ENCODE peak calls at places on chromosomes 7 and 10, in four cellular contexts. L, W, T and R are unnamed samples. For H3K9me3, the result is how much of the 10 kb centered on the place peaks cover.

GRCh38 chr10:73922007-73922863 is 11.3 kb downstream of the PLAU start:
- DNase-seq in W (no peak), T (no peak), L (no peak), R (no peak)

GRCh38 chr7:13910805-13911551 is 78.5 kb downstream of the ETV1 start:
- DNase-seq in T (no peak), W (no peak), L (no peak), R (no peak)

GRCh38 chr7:116500071-116500853 is 724 bp downstream of the CAV2 start:
- DNase-seq in L (peak), T (peak), W (peak), R (peak)

GRCh38 chr7:29202651-29203069 is 8.1 kb downstream of the CHN2 start:
- DNase-seq in W (no peak), T (no peak), L (no peak), R (no peak)

GRCh38 chr7:117986645-117987269 is 113.5 kb upstream of the CTTNBP2 start:
- DNase-seq in L (no peak), W (no peak), T (no peak), R (no peak)

GRCh38 chr10:4240641-4241197 is 455.7 kb upstream of the KLF6 start:
- DNase-seq in T (no peak), W (no peak), L (no peak), R (peak)

GRCh38 chr7:47543659-47544058 is 38.3 kb downstream of the TNS3 start:
- DNase-seq in T (no peak), L (no peak), W (no peak), R (no peak)

GRCh38 chr7:142413280-142414000 is 155.6 kb upstream of the PRSS58 start:
- DNase-seq in W (no peak), L (no peak), T (no peak), R (no peak)

GRCh38 chr7:94698275-94698674 is 42.3 kb upstream of the SGCE start:
- DNase-seq in L (no peak), W (peak), T (peak), R (peak)

GRCh38 chr7:151794508-151795167 is 82.3 kb downstream of the PRKAG2 start:
- DNase-seq in W (no peak), L (peak), T (no peak), R (no peak)

GRCh38 chr10:43221419-43222293 is 45.2 kb downstream of the RASGEF1A start:
- DNase-seq in W (no peak), T (no peak), L (peak), R (no peak)

GRCh38 chr10:132027423-132027983 is 38.2 kb upstream of the JAKMIP3 start:
- DNase-seq in L (no peak), W (no peak), T (no peak), R (no peak)

GRCh38 chr7:102390697-102391484 is 5.3 kb upstream of the PRKRIP1 start:
- DNase-seq in T (peak), L (peak), W (peak), R (peak)

GRCh38 chr7:13560441-13560840 is 429.0 kb downstream of the ETV1 start:
- DNase-seq in W (no peak), L (no peak), T (no peak), R (no peak)

GRCh38 chr7:114418117-114418516 is 3.5 kb downstream of the FOXP2 start:
- DNase-seq in W (no peak), T (no peak), L (no peak), R (no peak)

GRCh38 chr10:71658349-71658745 is 61.2 kb downstream of the C10orf105 start:
- DNase-seq in L (no peak), W (no peak), T (no peak), R (no peak)

GRCh38 chr10:126455766-126456425 is 67.6 kb upstream of the ADAM12 start:
- DNase-seq in W (no peak), T (no peak), L (no peak), R (no peak)

GRCh38 chr7:50629238-50629901 is 64.2 kb upstream of the DDC start:
- DNase-seq in L (peak), T (no peak), W (no peak), R (no peak)

GRCh38 chr7:84900215-84900614 is 286.6 kb downstream of the SEMA3D start:
- DNase-seq in T (no peak), W (no peak), L (no peak), R (no peak)

GRCh38 chr10:127017406-127018297 is 112.4 kb downstream of the DOCK1 start:
- DNase-seq in W (peak), T (no peak), L (no peak), R (no peak)

GRCh38 chr7:41579961-41580935 is 122.6 kb downstream of the INHBA start:
- DNase-seq in L (no peak), W (peak), T (peak), R (peak)

GRCh38 chr10:21078410-21079329 is 181.6 kb upstream of the NEBL start:
- DNase-seq in L (no peak), W (peak), T (peak), R (peak)

GRCh38 chr7:47039899-47040298 is 542.0 kb downstream of the TNS3 start:
- DNase-seq in T (no peak), W (no peak), L (no peak), R (peak)

GRCh38 chr10:63208981-63209380 is 75.9 kb downstream of the NRBF2 start:
- DNase-seq in T (no peak), W (no peak), L (no peak), R (peak)

GRCh38 chr10:37584643-37585042 is 272.8 kb downstream of the ZNF248 start:
- DNase-seq in T (no peak), L (no peak), W (peak), R (no peak)

GRCh38 chr10:37582237-37582636 is 275.2 kb downstream of the ZNF248 start:
- DNase-seq in W (no peak), L (no peak), T (no peak), R (no peak)
- H3K9me3 ChIP-seq in W (under half), L (under half), T (under half), R (under half)

GRCh38 chr7:158246272-158246959 is 341.2 kb downstream of the PTPRN2 start:
- DNase-seq in L (no peak), W (no peak), T (no peak), R (no peak)
- H3K9me3 ChIP-seq in L (under half), W (under half), T (under half), R (under half)

DNA sequence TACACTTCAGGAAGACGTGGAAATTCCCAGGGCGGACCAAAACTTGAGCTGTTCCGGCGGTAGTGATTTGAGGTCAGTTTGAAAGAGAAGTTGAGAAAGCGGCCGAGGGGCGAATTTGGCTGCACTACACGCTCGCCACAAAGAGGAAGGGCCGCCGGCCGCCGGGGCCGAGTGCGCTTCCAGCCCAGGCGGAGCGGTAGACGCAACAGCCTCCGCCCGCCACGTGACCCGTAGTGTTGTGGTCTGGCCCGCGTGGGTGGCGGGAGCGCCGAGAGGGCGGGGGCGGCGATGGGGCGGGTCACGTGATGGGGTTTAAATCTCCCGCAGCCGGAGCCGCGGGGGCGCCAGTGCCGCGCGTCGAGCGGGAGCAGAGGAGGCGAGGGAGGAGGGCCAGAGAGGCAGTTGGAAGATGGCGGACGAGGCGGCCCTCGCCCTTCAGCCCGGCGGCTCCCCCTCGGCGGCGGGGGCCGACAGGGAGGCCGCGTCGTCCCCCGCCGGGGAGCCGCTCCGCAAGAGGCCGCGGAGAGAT is at the start of gene SIRT1:
- DNase-seq in T (peak), L (peak), W (peak), R (peak)
- H3K9me3 ChIP-seq in T (under half), L (under half), W (under half), R (under half)

GRCh38 chr7:131607291-131608111 is 51.1 kb upstream of the PODXL start:
- DNase-seq in L (no peak), W (no peak), T (no peak), R (no peak)

GRCh38 chr7:131604841-131605279 is 48.4 kb upstream of the PODXL start:
- DNase-seq in L (no peak), W (peak), T (peak), R (no peak)

GRCh38 chr7:131605280-131605878 is 49.0 kb upstream of the PODXL start:
- DNase-seq in L (no peak), T (no peak), W (no peak), R (no peak)

GRCh38 chr7:131608112-131608498 is 51.7 kb upstream of the PODXL start:
- DNase-seq in W (no peak), T (no peak), L (no peak), R (no peak)

DNA sequence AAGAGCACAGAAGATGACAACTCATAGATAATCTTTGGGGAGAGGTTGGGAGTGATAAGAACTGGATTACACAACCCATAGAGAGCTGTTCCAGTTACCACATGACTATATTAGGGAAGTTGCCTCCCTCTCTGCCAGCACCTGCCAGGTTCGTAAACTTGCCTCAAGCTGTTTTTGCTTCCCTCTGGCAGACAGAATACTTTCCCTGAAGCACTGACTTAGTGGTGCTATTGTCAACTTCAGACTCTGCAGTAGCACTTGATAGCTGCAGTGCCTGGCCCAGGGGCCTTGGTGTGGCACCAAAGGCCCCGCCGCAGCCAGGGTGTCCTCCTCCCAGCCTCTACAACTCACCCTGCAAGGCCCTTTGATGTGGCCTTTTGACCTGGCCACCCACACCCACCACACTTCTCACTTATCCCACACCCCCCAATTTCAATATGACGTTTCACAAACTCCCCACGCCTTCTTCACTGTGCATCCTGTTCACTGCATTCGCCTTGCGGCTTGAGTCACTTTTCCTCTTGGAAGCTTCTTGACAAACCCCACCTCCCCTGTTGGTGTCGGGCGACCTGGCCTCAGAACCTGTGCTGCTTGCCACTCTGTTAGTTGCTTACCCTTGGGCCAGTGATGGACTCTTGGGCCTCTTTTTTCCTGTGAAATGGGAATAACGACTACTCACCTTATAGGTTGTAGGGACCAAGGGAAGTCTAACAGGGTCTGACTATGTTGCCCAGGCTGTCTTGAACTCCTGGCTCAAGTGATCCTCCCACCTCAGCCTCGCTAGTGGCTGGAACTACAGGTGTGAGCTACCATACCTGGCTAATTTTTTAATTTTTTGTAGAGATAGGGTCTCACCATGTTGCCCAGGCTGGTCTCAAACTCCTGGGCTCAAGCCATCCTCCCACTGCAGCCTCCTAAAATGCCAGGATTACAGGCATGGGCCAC is 50.2 kb upstream of the PODXL start:
- DNase-seq in T (peak), L (no peak), W (no peak), R (no peak)
- H3K9me3 ChIP-seq in T (under half), L (under half), W (under half), R (under half)

GRCh38 chr7:96221888-96222287 is 100.0 kb downstream of the SLC25A13 start:
- DNase-seq in T (no peak), L (no peak), W (no peak), R (no peak)

GRCh38 chr7:96218844-96219243 is 103.1 kb downstream of the SLC25A13 start:
- DNase-seq in W (no peak), T (no peak), L (no peak), R (no peak)

GRCh38 chr7:96217147-96217546 is 104.8 kb downstream of the SLC25A13 start:
- DNase-seq in T (no peak), W (no peak), L (no peak), R (no peak)

GRCh38 chr7:96216373-96216772 is 105.5 kb downstream of the SLC25A13 start:
- DNase-seq in W (no peak), L (no peak), T (no peak), R (no peak)

GRCh38 chr7:96219382-96220130 is 102.3 kb downstream of the SLC25A13 start:
- DNase-seq in W (peak), T (peak), L (no peak), R (peak)
- H3K9me3 ChIP-seq in W (under half), T (under half), L (under half), R (under half)

GRCh38 chr10:33837736-33838135 is 503.3 kb upstream of the NRP1 start:
- DNase-seq in L (no peak), W (no peak), T (no peak), R (no peak)

GRCh38 chr10:33843379-33843778 is 508.9 kb upstream of the NRP1 start:
- DNase-seq in T (no peak), W (no peak), L (no peak), R (no peak)

DNA sequence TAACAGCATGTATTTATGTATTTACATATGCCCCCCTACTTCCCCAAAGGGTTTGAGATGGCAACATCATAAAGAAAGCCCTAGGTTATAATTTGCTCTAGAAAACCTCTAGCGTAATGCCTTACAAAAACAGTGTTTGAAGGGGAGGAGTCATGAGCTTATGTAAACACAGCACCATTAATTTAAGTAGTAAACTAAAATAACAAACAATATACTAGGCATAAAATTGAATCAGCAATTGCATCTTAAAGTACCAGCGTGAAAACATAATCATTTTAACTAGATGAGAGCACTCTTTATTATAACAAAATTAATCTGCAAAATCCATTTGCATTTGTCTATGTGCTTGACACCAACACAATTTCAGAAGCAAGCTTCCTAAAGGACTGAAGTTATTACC is 507.2 kb upstream of the NRP1 start:
- DNase-seq in W (no peak), T (no peak), L (no peak), R (no peak)
- H3K9me3 ChIP-seq in W (under half), T (under half), L (under half), R (under half)

GRCh38 chr10:111034598-111035310 is 42.1 kb upstream of the ADRA2A start:
- DNase-seq in T (no peak), L (no peak), W (no peak), R (no peak)

GRCh38 chr10:111039522-111039921 is 37.3 kb upstream of the ADRA2A start:
- DNase-seq in W (no peak), T (no peak), L (no peak), R (no peak)

GRCh38 chr10:111035542-111035941 is 41.3 kb upstream of the ADRA2A start:
- DNase-seq in W (no peak), L (no peak), T (no peak), R (no peak)

GRCh38 chr10:111037868-111038267 is 39.0 kb upstream of the ADRA2A start:
- DNase-seq in W (no peak), T (no peak), L (no peak), R (no peak)
- H3K9me3 ChIP-seq in W (under half), T (under half), L (under half), R (under half)